ENCODE peak calls at places on chromosomes 5 and 9, in ten cellular contexts. Y is OCI-M1; C is stimulated activated CD4-positive, alpha-beta T cell treated with anti-CD3 and anti-CD28 coated beads, Interleukin-4, amount 100 ng/mL, for 48 hours; U is lower lobe of right lung; S is mucosa of gallbladder; D is skeletal muscle cell; P is caudate nucleus; J is ELF-1; F is GOT3; K is T-helper 2 cell. V is an unnamed sample.

GRCh38 chr5:179326176-179326997 is 18.9 kb downstream of the ADAMTS2 start:
- DNase-seq in Y (no peak), C (no peak), U (peak), S (peak), D (peak), P (no peak), J (peak), F (no peak), K (no peak), V (no peak)

GRCh38 chr9:92140754-92141143 is 25.5 kb upstream of the SPTLC1 start:
- DNase-seq in Y (no peak), C (no peak), U (no peak), S (no peak), D (no peak), P (no peak), J (no peak), F (no peak), K (no peak), V (no peak)

GRCh38 chr9:136623016-136623848 is 39.5 kb upstream of the EGFL7 start:
- DNase-seq in Y (no peak), C (no peak), U (no peak), S (no peak), D (no peak), P (no peak), J (no peak), F (no peak), K (no peak), V (no peak)

GRCh38 chr9:17613723-17614122 is 34.9 kb downstream of the SH3GL2 start:
- DNase-seq in Y (no peak), C (no peak), U (no peak), S (no peak), D (peak), P (no peak), J (no peak), F (no peak), K (no peak), V (no peak)

GRCh38 chr5:22708770-22709328 is 144.3 kb downstream of the CDH12 start:
- DNase-seq in Y (no peak), C (no peak), U (no peak), S (no peak), D (no peak), P (no peak), J (peak), F (no peak), K (no peak), V (no peak)

GRCh38 chr5:139845846-139846681 is 50.5 kb downstream of the PSD2 start:
- DNase-seq in Y (no peak), C (no peak), U (no peak), S (no peak), D (no peak), P (peak), J (no peak), F (no peak), K (no peak), V (no peak)

GRCh38 chr5:32311404-32312193 is 1.1 kb downstream of the MTMR12 start:
- DNase-seq in Y (peak), C (no peak), U (no peak), S (no peak), D (no peak), P (no peak), J (peak), F (no peak), K (no peak), V (no peak)

GRCh38 chr5:10552183-10553143 is 11.4 kb upstream of the ANKRD33B start:
- DNase-seq in Y (no peak), C (no peak), U (no peak), S (no peak), D (no peak), P (no peak), J (no peak), F (no peak), K (no peak), V (no peak)

GRCh38 chr9:138105561-138106505 is 228.3 kb downstream of the CACNA1B start:
- DNase-seq in Y (no peak), C (no peak), U (no peak), S (no peak), D (no peak), P (no peak), J (no peak), F (no peak), K (no peak), V (no peak)

GRCh38 chr5:97544279-97545077 is 361.4 kb upstream of the RIOK2 start:
- DNase-seq in Y (no peak), C (no peak), U (no peak), S (no peak), D (no peak), P (no peak), J (no peak), F (no peak), K (no peak), V (no peak)